ENCODE peak calls at places on chromosomes 11 and 22, in four cellular contexts. R is mesendoderm, D is H1, S is IMR-90. P is an unnamed sample. For H3K4me1, the result is how much of the 10 kb centered on the place peaks cover.

GRCh38 chr22:33803371-33803770 is 116.9 kb downstream of the LARGE1 start:
- DNase-seq in D (no peak), S (peak), R (peak), P (no peak)

GRCh38 chr11:93032580-93032979 is 63.1 kb downstream of the MTNR1B start:
- DNase-seq in S (peak), R (no peak), D (no peak), P (no peak)

GRCh38 chr11:112977620-112978212 is 16.5 kb downstream of the NCAM1 start:
- DNase-seq in D (no peak), R (no peak), S (peak), P (no peak)

GRCh38 chr11:124225471-124225870 is 15.4 kb upstream of the OR8G1 start:
- DNase-seq in D (no peak), R (no peak), S (no peak), P (no peak)

GRCh38 chr11:75303544-75304224 is 47.8 kb downstream of the ARRB1 start:
- DNase-seq in R (no peak), S (no peak), D (no peak), P (peak)

GRCh38 chr11:76723548-76723947 is 53.0 kb upstream of the LRRC32 start:
- DNase-seq in S (no peak), D (no peak), R (no peak), P (no peak)

GRCh38 chr11:120131941-120132644 is 5.8 kb downstream of the TRIM29 start:
- DNase-seq in D (no peak), R (no peak), S (no peak), P (no peak)

GRCh38 chr11:107928046-107928766 is at the start of gene RAB39A:
- DNase-seq in R (peak), S (peak), D (peak), P (peak)

GRCh38 chr11:59755701-59756495 is 722 bp downstream of the STX3 start:
- DNase-seq in D (no peak), S (peak), R (peak), P (peak)

GRCh38 chr22:35150163-35151107 is 84.5 kb downstream of the ISX start:
- DNase-seq in D (peak), R (peak), S (peak), P (peak)

GRCh38 chr11:68872216-68873003 is 30.7 kb upstream of the CPT1A start:
- DNase-seq in R (no peak), S (peak), D (no peak), P (no peak)

GRCh38 chr22:47690586-47690985 is 928.1 kb downstream of the TBC1D22A start:
- DNase-seq in R (no peak), S (no peak), D (no peak), P (no peak)

GRCh38 chr22:47687364-47687655 is 924.9 kb downstream of the TBC1D22A start:
- DNase-seq in D (no peak), S (no peak), R (no peak), P (no peak)

GRCh38 chr22:47690166-47690565 is 927.7 kb downstream of the TBC1D22A start:
- DNase-seq in D (no peak), R (no peak), S (no peak), P (no peak)

GRCh38 chr22:47687776-47688175 is 925.3 kb downstream of the TBC1D22A start:
- DNase-seq in S (no peak), D (no peak), R (no peak), P (no peak)

DNA sequence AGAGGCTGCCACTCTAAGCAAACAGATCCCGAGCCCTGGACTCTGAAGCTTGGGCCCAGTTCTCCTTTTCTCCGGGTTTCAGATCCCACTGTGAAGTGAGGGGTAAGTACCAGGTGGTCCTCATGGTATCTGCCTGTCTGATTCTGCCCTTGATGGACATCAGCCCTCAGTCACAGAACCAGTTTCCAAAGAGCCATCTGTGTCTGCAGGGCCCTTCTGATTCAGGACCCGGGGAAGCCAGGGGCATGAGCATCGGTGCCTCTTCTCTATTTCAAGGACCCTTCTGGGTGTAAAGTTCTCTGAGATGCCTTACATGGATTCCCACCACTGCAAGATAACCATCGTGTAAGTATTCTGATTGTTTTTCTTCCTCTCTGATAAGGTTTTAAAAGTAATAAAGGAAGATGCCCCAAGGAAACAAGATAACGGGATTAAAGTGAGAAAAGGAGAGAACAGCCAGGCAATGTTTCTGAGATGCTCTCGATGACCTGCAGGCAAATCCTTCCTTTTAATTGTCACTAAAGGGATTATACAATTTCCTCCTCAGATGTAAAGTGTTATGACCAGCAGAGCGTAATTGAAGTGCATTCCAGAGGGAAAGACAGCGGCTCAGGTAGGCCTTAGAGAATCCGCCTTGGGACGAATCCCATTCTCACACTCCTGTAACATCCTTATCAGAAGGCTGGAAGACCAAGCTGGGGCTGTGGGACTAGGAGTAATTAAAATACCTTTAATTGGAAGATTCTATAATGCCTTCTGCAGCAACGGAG is 924.3 kb downstream of the TBC1D22A start:
- DNase-seq in D (no peak), S (no peak), R (peak), P (no peak)
- H4K5ac ChIP-seq in D (no peak), S (no peak), R (peak), P (no peak)

GRCh38 chr11:102115557-102115956 is 5.3 kb downstream of the YAP1 start:
- DNase-seq in S (peak), R (peak), D (no peak), P (no peak)
- H3K4me2 ChIP-seq in S (peak), R (no peak), D (peak), P (peak)

GRCh38 chr11:64888761-64889511 is 10.5 kb upstream of the EHD1 start:
- DNase-seq in R (peak), D (no peak), S (no peak), P (no peak)
- H3K4me1 ChIP-seq in R (under half), D (under half), S (under half), P (under half)

GRCh38 chr11:110735431-110736157 is 23.4 kb upstream of the ARHGAP20 start:
- DNase-seq in S (no peak), D (no peak), R (no peak), P (no peak)

GRCh38 chr11:110734790-110735189 is 22.6 kb upstream of the ARHGAP20 start:
- DNase-seq in S (no peak), D (no peak), R (no peak), P (no peak)

GRCh38 chr11:110737591-110737990 is 25.4 kb upstream of the ARHGAP20 start:
- DNase-seq in R (no peak), D (no peak), S (no peak), P (no peak)

GRCh38 chr11:110736158-110736553 is 23.9 kb upstream of the ARHGAP20 start:
- DNase-seq in S (no peak), D (no peak), R (no peak), P (no peak)

DNA sequence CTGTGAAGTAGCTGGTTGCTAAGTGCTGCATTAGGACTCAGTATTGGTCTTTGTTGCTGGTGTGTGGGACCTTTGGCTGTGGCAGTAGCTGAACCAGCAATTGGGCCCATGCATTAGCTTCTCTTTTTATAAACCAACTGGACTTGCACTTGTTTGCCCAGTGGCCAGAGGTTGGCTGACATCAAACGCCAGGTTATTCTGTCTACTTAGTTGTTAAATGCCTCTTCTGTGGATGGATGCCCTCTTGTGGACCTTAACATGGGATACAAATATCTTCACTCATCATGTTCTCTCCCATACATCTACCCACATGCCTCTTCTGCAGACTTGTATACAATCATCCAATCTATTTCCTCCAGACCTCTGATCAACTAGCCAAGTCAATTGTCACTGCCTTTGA is 26.4 kb upstream of the ARHGAP20 start:
- DNase-seq in D (no peak), S (no peak), R (peak), P (no peak)
- H4K5ac ChIP-seq in D (no peak), S (no peak), R (no peak), P (no peak)

DNA sequence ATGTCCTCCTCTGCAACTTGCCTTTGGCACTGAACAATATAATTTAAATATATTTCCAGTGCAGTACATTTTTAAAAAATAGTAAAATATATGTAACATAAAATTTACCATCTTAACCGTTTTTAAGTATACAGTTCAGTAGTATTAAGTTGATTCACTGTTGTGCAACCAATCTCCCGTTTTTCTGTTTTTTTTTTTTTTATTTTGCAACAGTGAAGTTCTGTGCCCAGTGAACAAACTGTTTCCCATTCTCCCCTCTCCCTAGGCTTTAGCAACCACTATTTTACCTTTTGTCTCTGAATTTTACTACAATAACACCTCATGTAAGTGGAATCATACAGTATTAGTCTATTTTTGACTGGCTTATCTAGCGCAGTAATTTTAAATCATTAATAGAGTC is 13.8 kb downstream of the PRRG4 start:
- DNase-seq in R (no peak), S (no peak), D (no peak), P (no peak)
- H3K4me2 ChIP-seq in R (no peak), S (no peak), D (no peak), P (no peak)

GRCh38 chr11:67285541-67286498 is 3.3 kb upstream of the ANKRD13D start:
- DNase-seq in S (no peak), D (no peak), R (no peak), P (no peak)

GRCh38 chr11:67288198-67288451 is 978 bp upstream of the ANKRD13D start:
- DNase-seq in R (no peak), S (no peak), D (no peak), P (no peak)

GRCh38 chr11:67284811-67285540 is 4.1 kb upstream of the ANKRD13D start:
- DNase-seq in R (no peak), S (no peak), D (no peak), P (no peak)

GRCh38 chr11:67287355-67288197 is 1.5 kb upstream of the ANKRD13D start:
- DNase-seq in D (no peak), S (no peak), R (no peak), P (no peak)

GRCh38 chr11:67286621-67287333 is 2.3 kb upstream of the ANKRD13D start:
- DNase-seq in D (no peak), R (no peak), S (no peak), P (no peak)
- H3K4me1 ChIP-seq in D (under half), R (under half), S (under half), P (under half)

GRCh38 chr11:126114486-126115252 is 52.0 kb upstream of the CDON start:
- DNase-seq in S (peak), R (no peak), D (no peak), P (no peak)
- H4K5ac ChIP-seq in S (peak), R (no peak), D (no peak), P (no peak)

GRCh38 chr11:66085071-66085470 is 15.0 kb downstream of the PACS1 start:
- DNase-seq in R (no peak), D (no peak), S (no peak), P (no peak)
- H3K4me2 ChIP-seq in R (no peak), D (no peak), S (no peak), P (no peak)

DNA sequence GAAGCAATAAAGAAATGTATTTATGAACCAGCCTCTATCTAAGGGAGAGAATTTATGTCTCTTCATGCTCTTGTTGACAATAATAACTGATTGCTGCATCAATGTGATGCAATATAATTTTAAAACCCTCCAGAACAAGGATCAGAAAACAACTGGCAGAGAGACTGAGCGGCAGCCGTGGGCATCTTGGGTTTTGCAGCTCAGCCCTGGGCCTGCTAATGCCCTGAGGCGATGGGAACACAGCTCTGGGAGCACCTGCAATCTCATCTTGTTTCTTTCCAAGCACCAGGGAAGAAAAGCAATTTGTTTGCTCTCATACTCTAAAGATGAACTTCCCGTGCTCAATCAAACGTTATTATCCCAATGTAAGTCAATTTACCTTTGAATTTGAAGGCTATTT is 245.7 kb downstream of the ST3GAL4 start:
- DNase-seq in D (no peak), S (no peak), R (no peak), P (no peak)
- H3K4me1 ChIP-seq in D (under half), S (under half), R (under half), P (under half)

GRCh38 chr11:64752106-64752970 is 7.4 kb downstream of the PYGM start:
- DNase-seq in S (no peak), D (no peak), R (no peak), P (no peak)

GRCh38 chr11:64751580-64751979 is 7.6 kb upstream of the RASGRP2 start:
- DNase-seq in S (no peak), D (no peak), R (no peak), P (no peak)

GRCh38 chr11:64754124-64754918 is 5.5 kb downstream of the PYGM start:
- DNase-seq in S (no peak), R (no peak), D (no peak), P (peak)

GRCh38 chr11:64753380-64754123 is 6.2 kb downstream of the PYGM start:
- DNase-seq in S (no peak), D (no peak), R (no peak), P (peak)

DNA sequence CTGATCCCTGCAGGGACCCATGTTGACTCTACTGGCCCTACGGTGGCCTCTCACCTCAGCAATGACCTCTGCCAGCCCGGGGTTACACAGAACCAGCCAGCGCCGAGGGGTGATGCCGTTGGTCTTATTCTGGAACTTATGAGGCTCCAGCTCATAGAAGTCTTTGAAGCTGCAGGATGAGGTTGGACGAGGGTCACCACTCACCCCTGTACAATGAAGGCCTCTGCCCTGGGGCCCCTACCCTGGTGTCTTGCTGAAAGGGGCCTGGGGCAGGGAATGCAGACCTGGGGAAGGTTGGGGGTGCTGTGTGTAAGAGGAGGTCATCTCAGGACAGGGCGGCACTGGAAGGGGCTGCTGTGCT is 6.8 kb downstream of the PYGM start:
- DNase-seq in R (no peak), S (no peak), D (no peak), P (no peak)
- H4K5ac ChIP-seq in R (no peak), S (no peak), D (no peak), P (no peak)

P was measured in H9.